ENCODE peak calls at places on chromosomes 5 and 9, in six cellular contexts. S is spleen, B is lower lobe of right lung, I is heart left ventricle, N is MG63, X is WERI-Rb-1. T is an unnamed sample.

GRCh38 chr5:32928761-32929160 is 217.6 kb downstream of the NPR3 start:
- DNase-seq in S (no peak), B (no peak), I (no peak), N (no peak), X (no peak), T (no peak)

GRCh38 chr9:115615821-115616665 is 498.1 kb upstream of the TNC start:
- DNase-seq in S (no peak), B (no peak), I (no peak), N (peak; percentile 51), X (no peak), T (no peak)

GRCh38 chr9:125462766-125463384 is 201.2 kb downstream of the GAPVD1 start:
- DNase-seq in S (no peak), B (no peak), I (no peak), N (no peak), X (peak; percentile 87), T (no peak)

GRCh38 chr9:84990416-84990815 is 320.9 kb downstream of the NTRK2 start:
- DNase-seq in S (no peak), B (no peak), I (no peak), N (no peak), X (no peak), T (no peak)

GRCh38 chr9:14097666-14098065 is 216.3 kb downstream of the NFIB start:
- DNase-seq in S (no peak), B (no peak), I (no peak), N (no peak), X (no peak), T (no peak)

GRCh38 chr9:76213751-76214150 is 180.5 kb downstream of the RFK start:
- DNase-seq in S (no peak), B (no peak), I (no peak), N (no peak), X (no peak), T (no peak)

GRCh38 chr9:126989847-126990821 is 75.6 kb downstream of the RALGPS1 start:
- DNase-seq in S (no peak), B (no peak), I (peak; percentile 79), N (no peak), X (no peak), T (peak; percentile 84)

GRCh38 chr9:91028166-91028827 is 226.7 kb downstream of the SYK start:
- DNase-seq in S (no peak), B (no peak), I (no peak), N (no peak), X (no peak), T (no peak)

GRCh38 chr5:134524826-134525686 is at the start of gene JADE2:
- DNase-seq in S (peak; percentile 96), B (peak; percentile 83), I (peak; percentile 86), N (peak; percentile 86), X (peak; percentile 64), T (peak; percentile 83)

GRCh38 chr9:112020680-112021596 is 124.3 kb downstream of the UGCG start:
- DNase-seq in S (no peak), B (no peak), I (no peak), N (no peak), X (no peak), T (no peak)

GRCh38 chr9:87567566-87567965 is 69.9 kb downstream of the DAPK1 start:
- DNase-seq in S (no peak), B (no peak), I (no peak), N (peak; percentile 73), X (no peak), T (peak; percentile 59)

GRCh38 chr5:119354522-119355243 is 1.1 kb upstream of the TNFAIP8 start:
- DNase-seq in S (no peak), B (no peak), I (no peak), N (no peak), X (no peak), T (no peak)

GRCh38 chr5:147234098-147234824 is 565 bp upstream of the STK32A start:
- DNase-seq in S (no peak), B (no peak), I (no peak), N (no peak), X (peak; percentile 19), T (peak; percentile 46)
- H3K4me3 ChIP-seq in S (peak overlapping the region; percentile 38), B (peak overlapping the region; percentile 66), I (peak overlapping the region; percentile 67), N (peak overlapping the region; percentile 48), X (peak overlapping the region; percentile 62), T (peak overlapping the region; percentile 65)

DNA sequence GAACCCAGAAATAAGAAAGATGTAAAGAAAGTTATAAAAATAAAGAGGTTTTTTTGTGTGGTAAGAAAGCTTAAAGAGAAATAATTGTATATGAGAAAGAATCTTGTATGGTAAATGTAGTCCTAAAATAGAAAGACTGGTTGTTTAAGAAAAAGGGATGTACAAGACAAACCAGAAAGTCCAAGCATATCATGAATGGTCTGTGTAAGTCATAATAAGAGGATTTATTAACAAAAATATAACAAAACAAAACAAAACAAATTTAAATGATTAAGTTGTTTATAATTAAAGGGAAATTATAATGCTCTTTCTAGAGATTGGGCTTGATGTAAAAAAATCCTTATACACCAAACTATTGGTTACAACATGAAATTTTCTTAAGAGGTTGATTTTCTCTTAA is 590.4 kb upstream of the PTGER4 start:
- DNase-seq in S (no peak), B (no peak), I (no peak), N (no peak), X (no peak), T (no peak)
- H3K9me3 ChIP-seq in S (peaks cover 40% of the 10 kb centered on the region), B (peaks cover 3% of the 10 kb centered on the region), I (peaks cover 17% of the 10 kb centered on the region), N (peaks cover 31% of the 10 kb centered on the region), X (peaks cover 16% of the 10 kb centered on the region), T (no peaks in the 10 kb centered on the region)

DNA sequence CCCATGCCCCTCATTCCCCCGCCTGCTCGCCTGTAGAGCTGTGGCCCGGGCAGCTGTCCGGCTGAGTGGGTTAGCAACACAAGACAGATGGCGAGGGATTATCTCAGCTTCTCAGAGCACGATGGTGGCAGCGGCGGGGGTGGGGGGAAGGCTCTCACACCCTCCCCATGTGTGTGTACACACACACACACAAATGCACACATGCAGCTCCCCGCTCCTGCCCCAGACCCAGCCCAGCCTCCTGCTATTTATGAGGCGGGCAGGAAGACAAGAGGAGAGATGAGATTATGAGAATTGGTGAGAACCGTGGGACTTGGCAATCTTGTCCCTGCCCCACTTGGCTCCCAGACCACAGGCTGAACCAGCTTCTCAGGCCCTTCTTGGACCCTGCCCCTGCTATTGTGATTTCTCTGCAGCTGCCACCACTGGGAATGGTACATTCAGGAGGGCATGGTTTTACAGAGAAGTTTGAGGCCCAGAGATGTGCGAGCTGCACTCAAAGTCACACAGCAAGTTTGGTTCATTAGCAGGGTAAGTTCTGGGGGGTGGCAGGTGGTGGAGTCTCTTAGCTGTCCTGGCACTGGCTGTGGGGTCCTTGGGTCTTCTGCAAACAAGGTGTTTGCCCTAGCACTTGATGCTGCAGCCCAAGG is 51.0 kb upstream of the PSD2 start:
- DNase-seq in S (no peak), B (no peak), I (no peak), N (peak; percentile 26), X (peak; percentile 98), T (no peak)
- H3K4me3 ChIP-seq in S (no peak overlapping the region), B (no peak overlapping the region), I (no peak overlapping the region), N (no peak overlapping the region), X (peak overlapping the region; percentile 29), T (no peak overlapping the region)

GRCh38 chr9:95330720-95331404 is 13.4 kb upstream of the FANCC start:
- DNase-seq in S (no peak), B (no peak), I (no peak), N (no peak), X (no peak), T (no peak)
- H3K9me3 ChIP-seq in S (peaks cover 17% of the 10 kb centered on the region), B (peaks cover 7% of the 10 kb centered on the region), I (peaks cover 5% of the 10 kb centered on the region), N (peaks cover 16% of the 10 kb centered on the region), X (peaks cover 28% of the 10 kb centered on the region), T (no peaks in the 10 kb centered on the region)

DNA sequence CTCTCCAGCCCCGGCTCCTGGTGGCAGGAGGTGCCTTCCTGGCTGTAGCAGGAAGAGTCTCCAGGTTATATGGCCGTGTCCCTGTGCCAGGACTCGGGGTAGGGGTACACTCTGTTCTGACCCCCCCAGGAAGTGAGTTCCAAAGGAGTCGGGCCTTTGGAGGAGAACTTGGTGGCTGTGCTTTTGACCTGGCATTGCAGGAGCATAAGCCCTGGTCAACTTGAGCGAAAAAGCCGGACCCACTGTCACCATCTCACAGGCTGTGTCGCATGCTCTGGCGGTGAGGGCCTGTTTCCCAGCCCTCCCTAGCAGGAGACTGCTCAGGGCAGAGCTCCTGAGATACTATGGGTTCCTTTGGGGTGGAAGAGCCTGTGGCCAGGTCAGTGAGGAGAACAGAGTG is 36.0 kb downstream of the GADD45G start:
- DNase-seq in S (peak; percentile 41), B (no peak), I (no peak), N (no peak), X (no peak), T (no peak)
- H3K4me3 ChIP-seq in S (no peak overlapping the region), B (no peak overlapping the region), I (no peak overlapping the region), N (no peak overlapping the region), X (no peak overlapping the region), T (no peak overlapping the region)

GRCh38 chr5:80212171-80212667 is 43.6 kb downstream of the SERINC5 start:
- DNase-seq in S (no peak), B (no peak), I (no peak), N (no peak), X (no peak), T (no peak)

GRCh38 chr5:80208337-80208736 is 47.5 kb downstream of the SERINC5 start:
- DNase-seq in S (no peak), B (no peak), I (no peak), N (peak; percentile 49), X (no peak), T (no peak)

GRCh38 chr5:80211292-80211691 is 44.6 kb downstream of the SERINC5 start:
- DNase-seq in S (no peak), B (no peak), I (no peak), N (no peak), X (no peak), T (no peak)

GRCh38 chr5:80207832-80208231 is 48.0 kb downstream of the SERINC5 start:
- DNase-seq in S (no peak), B (no peak), I (no peak), N (no peak), X (no peak), T (no peak)

DNA sequence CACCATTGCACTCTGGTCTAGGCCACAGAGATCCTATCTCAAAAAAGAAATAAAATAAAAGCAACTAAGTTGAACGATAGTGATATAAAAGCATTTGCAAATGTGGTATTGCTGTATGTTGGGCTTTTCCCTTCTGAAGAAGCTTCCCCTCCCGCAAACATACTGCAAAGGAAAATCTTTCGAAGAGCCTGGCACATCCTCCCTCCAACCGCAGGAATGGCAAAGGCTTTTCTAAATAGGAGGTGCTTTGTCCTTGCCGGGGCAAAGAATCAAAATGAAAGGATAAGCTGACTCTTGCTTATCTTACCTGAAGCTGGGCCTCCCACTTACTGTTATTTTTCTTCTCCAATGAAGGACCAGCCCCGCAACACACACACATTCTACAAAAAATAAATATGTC is 45.8 kb downstream of the SERINC5 start:
- DNase-seq in S (no peak), B (no peak), I (no peak), N (no peak), X (no peak), T (no peak)
- H3K9me3 ChIP-seq in S (no peaks in the 10 kb centered on the region), B (no peaks in the 10 kb centered on the region), I (no peaks in the 10 kb centered on the region), N (no peaks in the 10 kb centered on the region), X (no peaks in the 10 kb centered on the region), T (no peaks in the 10 kb centered on the region)

T was measured in aorta.